ENCODE peak calls at places on chromosomes 2 and 18, in five cellular contexts. D is GM12865; Z is activated naive CD8-positive, alpha-beta T cell treated with anti-CD3 and anti-CD28 coated beads, Interleukin-2, amount 10 ng/mL, durations not matched to agents 7 days and 5 days; R is psoas muscle; X is right atrium auricular region. L is an unnamed sample.

GRCh38 chr2:64914247-64914646 is 75.0 kb upstream of the SLC1A4 start:
- DNase-seq in X (no peak), D (peak), Z (no peak), R (no peak), L (no peak)

GRCh38 chr2:6917071-6917760 is at the start of gene RNF144A:
- DNase-seq in X (no peak), Z (peak), R (peak), D (peak), L (peak)

GRCh38 chr2:26849056-26850001 is 1.4 kb downstream of the DPYSL5 start:
- DNase-seq in D (no peak), Z (peak), X (no peak), R (peak), L (no peak)

GRCh38 chr18:8424917-8425725 is 184.1 kb upstream of the RAB12 start:
- DNase-seq in R (no peak), D (no peak), Z (no peak), X (no peak), L (peak)

GRCh38 chr2:1642066-1642861 is 102.1 kb downstream of the PXDN start:
- DNase-seq in Z (no peak), X (no peak), R (peak), D (no peak), L (no peak)

GRCh38 chr18:60053747-60054304 is 154.0 kb downstream of the PMAIP1 start:
- DNase-seq in X (no peak), D (peak), R (no peak), Z (no peak), L (peak)

GRCh38 chr2:1584691-1585485 is 159.4 kb downstream of the PXDN start:
- DNase-seq in D (no peak), Z (peak), X (no peak), R (no peak), L (no peak)

GRCh38 chr2:173028671-173029070 is 47.0 kb upstream of the MAP3K20 start:
- DNase-seq in D (no peak), Z (no peak), R (no peak), X (no peak), L (peak)

GRCh38 chr2:2292381-2292780 is 38.7 kb downstream of the MYT1L start:
- DNase-seq in X (no peak), R (no peak), Z (no peak), D (no peak), L (no peak)

GRCh38 chr2:147500229-147500628 is 344.6 kb upstream of the ACVR2A start:
- DNase-seq in D (no peak), X (no peak), Z (no peak), R (no peak), L (no peak)

GRCh38 chr2:207749873-207750272 is 19.8 kb downstream of the FZD5 start:
- DNase-seq in R (no peak), Z (no peak), X (no peak), D (no peak), L (no peak)

GRCh38 chr2:237556773-237557632 is 9.4 kb upstream of the PRLH start:
- DNase-seq in Z (no peak), R (no peak), D (peak), X (no peak), L (no peak)

GRCh38 chr2:69469375-69469774 is 32.1 kb upstream of the NFU1 start:
- DNase-seq in R (no peak), Z (no peak), X (no peak), D (no peak), L (no peak)

GRCh38 chr2:72892506-72893173 is 5.4 kb downstream of the SPR start:
- DNase-seq in X (no peak), D (peak), Z (peak), R (peak), L (peak)

GRCh38 chr18:3329471-3329870 is 67.5 kb downstream of the MYL12B start:
- DNase-seq in D (no peak), Z (no peak), X (no peak), R (no peak), L (no peak)

GRCh38 chr2:231450548-231450989 is 13.7 kb downstream of the NCL start:
- DNase-seq in Z (no peak), D (no peak), R (no peak), X (no peak), L (no peak)

GRCh38 chr18:48348739-48349138 is 60.4 kb downstream of the ZBTB7C start:
- DNase-seq in Z (no peak), X (no peak), D (no peak), R (no peak), L (no peak)

GRCh38 chr2:120448961-120449421 is 103.1 kb downstream of the INHBB start:
- DNase-seq in X (no peak), Z (no peak), R (no peak), D (no peak), L (no peak)